ENCODE peak calls at places on chromosomes 2 and 18, in eight cellular contexts. C is SW 1271; W is psoas muscle; K is stimulated activated CD8-positive, alpha-beta memory T cell treated with anti-CD3 and anti-CD28 coated beads, Interleukin-12 subunit alpha, Interleukin-12 subunit beta, amount 100 ng/mL, for 1 hour; N is fibroblast of the aortic adventitia; Q is activated naive CD4-positive, alpha-beta T cell treated with anti-CD3 and anti-CD28 coated beads, Interleukin-2, amount 10 ng/mL, durations not matched to agents 7 days and 5 days; U is mucosa of gallbladder; I is dermis blood vessel endothelial cell. R is an unnamed sample.

GRCh38 chr2:57368190-57368589 is 678.4 kb upstream of the VRK2 start:
- DNase-seq in K (no peak), C (no peak), N (no peak), W (no peak), I (no peak), Q (no peak), U (no peak), R (no peak)

GRCh38 chr18:32770181-32770650 is 2.6 kb downstream of the KLHL14 start:
- DNase-seq in C (no peak), K (no peak), U (no peak), I (peak), Q (no peak), W (no peak), N (no peak), R (no peak)

GRCh38 chr2:64711260-64711659 is 57.5 kb upstream of the SERTAD2 start:
- DNase-seq in C (no peak), I (peak), W (no peak), K (no peak), Q (peak), N (no peak), U (no peak), R (no peak)

GRCh38 chr18:5513947-5514346 is 29.9 kb downstream of the EPB41L3 start:
- DNase-seq in K (no peak), U (no peak), W (no peak), N (no peak), C (no peak), Q (no peak), I (no peak), R (no peak)

GRCh38 chr2:74982581-74982980 is 24.1 kb downstream of the POLE4 start:
- DNase-seq in N (peak), K (no peak), U (no peak), C (no peak), I (peak), Q (no peak), W (no peak), R (no peak)

GRCh38 chr2:47344890-47345583 is 57.9 kb upstream of the MSH2 start:
- DNase-seq in Q (no peak), I (peak), N (no peak), C (peak), W (peak), K (no peak), U (peak), R (peak)

GRCh38 chr2:223972656-223973102 is 15.4 kb downstream of the MRPL44 start:
- DNase-seq in Q (no peak), K (no peak), W (no peak), I (no peak), C (no peak), N (no peak), U (no peak), R (no peak)

GRCh38 chr2:7825591-7826312 is 856.1 kb upstream of the ID2 start:
- DNase-seq in Q (no peak), N (peak), U (no peak), K (no peak), W (no peak), I (no peak), C (no peak), R (no peak)

GRCh38 chr2:132582360-132582759 is 87.6 kb downstream of the LYPD1 start:
- DNase-seq in U (no peak), N (peak), I (no peak), W (no peak), K (no peak), C (no peak), Q (no peak), R (no peak)

GRCh38 chr2:174878537-174879147 is 114.4 kb upstream of the CHRNA1 start:
- DNase-seq in K (no peak), N (peak), U (peak), C (no peak), W (peak), I (peak), Q (no peak), R (peak)

GRCh38 chr18:63161728-63162195 is 157.8 kb downstream of the BCL2 start:
- DNase-seq in C (peak), U (peak), K (peak), I (peak), Q (peak), W (peak), N (peak), R (no peak)

GRCh38 chr2:14634223-14634884 is 1.8 kb downstream of the LRATD1 start:
- DNase-seq in C (peak), K (no peak), W (peak), U (peak), Q (no peak), N (peak), I (peak), R (peak)

GRCh38 chr2:33673937-33674336 is 74.8 kb upstream of the FAM98A start:
- DNase-seq in W (no peak), Q (no peak), N (peak), I (peak), K (no peak), U (no peak), C (peak), R (no peak)

GRCh38 chr18:35618703-35619102 is 37.2 kb downstream of the GALNT1 start:
- DNase-seq in K (no peak), N (no peak), I (no peak), C (no peak), U (no peak), W (no peak), Q (no peak), R (no peak)

GRCh38 chr2:180985771-180986395 is 5.5 kb downstream of the UBE2E3 start:
- DNase-seq in U (no peak), K (no peak), N (no peak), W (no peak), I (no peak), Q (no peak), C (no peak), R (no peak)

GRCh38 chr2:212921061-212921460 is 230.4 kb downstream of the IKZF2 start:
- DNase-seq in C (no peak), U (no peak), W (no peak), I (no peak), K (no peak), Q (no peak), N (no peak), R (no peak)

GRCh38 chr2:3223080-3223923 is 154.3 kb downstream of the EIPR1 start:
- DNase-seq in W (no peak), U (no peak), C (no peak), I (peak), Q (peak), N (no peak), K (peak), R (no peak)

GRCh38 chr2:42970151-42970550 is 177.8 kb upstream of the HAAO start:
- DNase-seq in N (no peak), U (no peak), I (no peak), K (no peak), C (no peak), Q (no peak), W (no peak), R (no peak)

GRCh38 chr2:178279142-178279541 is 84.8 kb downstream of the OSBPL6 start:
- DNase-seq in U (no peak), I (peak), Q (no peak), W (no peak), N (peak), K (no peak), C (no peak), R (no peak)

GRCh38 chr2:176805345-176805744 is 407.2 kb upstream of the HNRNPA3 start:
- DNase-seq in N (no peak), C (no peak), U (no peak), Q (no peak), K (no peak), I (no peak), W (no peak), R (no peak)